ENCODE peak calls at places on chromosomes 5 and 9, in ten cellular contexts. E is fibroblast of lung, Q is OCI-LY7, I is breast epithelium, X is BJ, M is GM20000, J is AG09319, U is colonic mucosa, W is coronary artery, S is psoas muscle. A is an unnamed sample.

GRCh38 chr5:68499952-68500351 is 284.4 kb downstream of the PIK3R1 start:
- DNase-seq in E (peak; percentile 70), Q (no peak), I (no peak), X (no peak), M (no peak), J (peak; percentile 25), U (no peak), W (no peak), S (no peak), A (no peak)

GRCh38 chr5:129204525-129204924 is 110.0 kb downstream of the ISOC1 start:
- DNase-seq in E (no peak), Q (no peak), I (no peak), X (no peak), M (no peak), J (no peak), U (no peak), W (no peak), S (no peak), A (no peak)

GRCh38 chr5:176780071-176780850 is 30.1 kb upstream of the UNC5A start:
- DNase-seq in E (no peak), Q (no peak), I (peak; percentile 31), X (no peak), M (no peak), J (no peak), U (no peak), W (peak; percentile 33), S (no peak), A (no peak)

GRCh38 chr5:134792287-134792686 is 33.7 kb downstream of the DDX46 start:
- DNase-seq in E (no peak), Q (no peak), I (no peak), X (no peak), M (no peak), J (no peak), U (no peak), W (no peak), S (no peak), A (no peak)

GRCh38 chr9:133981958-133982681 is 10.0 kb downstream of the VAV2 start:
- DNase-seq in E (no peak), Q (no peak), I (no peak), X (no peak), M (no peak), J (no peak), U (no peak), W (no peak), S (peak; percentile 55), A (no peak)

GRCh38 chr5:87686975-87687374 is 274.2 kb upstream of the CCNH start:
- DNase-seq in E (no peak), Q (no peak), I (no peak), X (no peak), M (no peak), J (no peak), U (no peak), W (no peak), S (no peak), A (no peak)

GRCh38 chr5:61626639-61627282 is 294.7 kb downstream of the ZSWIM6 start:
- DNase-seq in E (no peak), Q (no peak), I (no peak), X (no peak), M (peak; percentile 30), J (no peak), U (peak; percentile 25), W (no peak), S (no peak), A (peak; percentile 23)

GRCh38 chr5:6780802-6781391 is 67.7 kb downstream of the TENT4A start:
- DNase-seq in E (no peak), Q (peak; percentile 52), I (no peak), X (no peak), M (no peak), J (no peak), U (no peak), W (peak; percentile 29), S (no peak), A (no peak)

GRCh38 chr9:93261735-93262523 is 78.0 kb downstream of the WNK2 start:
- DNase-seq in E (no peak), Q (peak; percentile 36), I (peak; percentile 41), X (no peak), M (peak; percentile 23), J (no peak), U (peak; percentile 19), W (no peak), S (peak; percentile 79), A (peak; percentile 9)

GRCh38 chr5:31563216-31563615 is 31.1 kb downstream of the C5orf22 start:
- DNase-seq in E (no peak), Q (no peak), I (no peak), X (no peak), M (no peak), J (no peak), U (no peak), W (no peak), S (no peak), A (no peak)

GRCh38 chr9:129669141-129669718 is 3.8 kb downstream of the PRRX2 start:
- DNase-seq in E (peak; percentile 52), Q (no peak), I (no peak), X (peak; percentile 26), M (no peak), J (no peak), U (no peak), W (no peak), S (no peak), A (no peak)

GRCh38 chr9:112945620-112946208 is 55.0 kb upstream of the SLC46A2 start:
- DNase-seq in E (no peak), Q (no peak), I (no peak), X (no peak), M (no peak), J (no peak), U (peak; percentile 17), W (no peak), S (no peak), A (no peak)

GRCh38 chr9:99011161-99011709 is 67.5 kb downstream of the COL15A1 start:
- DNase-seq in E (peak; percentile 49), Q (peak; percentile 61), I (no peak), X (no peak), M (no peak), J (no peak), U (no peak), W (no peak), S (no peak), A (no peak)

GRCh38 chr9:132166599-132166998 is 4.7 kb downstream of the NTNG2 start:
- DNase-seq in E (no peak), Q (peak; percentile 50), I (no peak), X (no peak), M (no peak), J (no peak), U (no peak), W (no peak), S (no peak), A (no peak)
- TF ChIP-seq CTCF in E (no peak), Q (peak; percentile 66), I (no peak), X (peak; percentile 36), M (no peak), J (no peak), U (no peak), W (no peak), S (no peak), A (peak; percentile 36)

GRCh38 chr5:73031839-73032238 is 76.0 kb downstream of the FCHO2 start:
- DNase-seq in E (peak; percentile 79), Q (no peak), I (no peak), X (peak; percentile 35), M (no peak), J (peak; percentile 79), U (no peak), W (no peak), S (peak; percentile 65), A (no peak)

GRCh38 chr5:73028991-73029540 is 73.2 kb downstream of the FCHO2 start:
- DNase-seq in E (peak; percentile 43), Q (no peak), I (no peak), X (no peak), M (no peak), J (no peak), U (no peak), W (no peak), S (no peak), A (no peak)

GRCh38 chr5:73030531-73030930 is 74.7 kb downstream of the FCHO2 start:
- DNase-seq in E (no peak), Q (no peak), I (no peak), X (no peak), M (no peak), J (no peak), U (no peak), W (no peak), S (no peak), A (no peak)

GRCh38 chr5:73032635-73033034 is 76.8 kb downstream of the FCHO2 start:
- DNase-seq in E (no peak), Q (no peak), I (no peak), X (no peak), M (no peak), J (no peak), U (no peak), W (no peak), S (no peak), A (no peak)

DNA sequence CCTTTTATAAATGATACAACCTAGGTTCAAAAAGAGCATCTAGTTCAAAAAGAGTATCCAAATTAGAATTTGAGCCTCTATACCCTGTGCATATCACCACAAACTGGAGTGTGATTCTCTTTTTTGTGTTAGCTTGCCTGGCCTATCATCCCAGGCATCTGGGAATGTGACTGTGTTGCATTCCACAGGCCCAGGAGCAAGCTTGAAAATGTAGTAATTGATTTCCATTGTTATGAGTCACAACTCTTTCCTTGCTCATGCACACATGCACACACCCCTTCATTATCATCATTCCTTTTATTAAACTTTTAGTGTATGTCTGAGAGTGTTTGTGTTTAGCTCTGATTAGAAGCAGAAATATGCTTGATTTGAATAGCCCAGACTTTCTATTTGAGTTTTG is 75.2 kb downstream of the FCHO2 start:
- DNase-seq in E (peak; percentile 58), Q (no peak), I (no peak), X (peak; percentile 74), M (no peak), J (no peak), U (no peak), W (no peak), S (no peak), A (no peak)
- TF ChIP-seq CTCF in E (no peak), Q (no peak), I (no peak), X (no peak), M (no peak), J (no peak), U (no peak), W (no peak), S (no peak), A (no peak)

GRCh38 chr9:116616304-116616914 is 70.7 kb upstream of the TRIM32 start:
- DNase-seq in E (no peak), Q (no peak), I (no peak), X (no peak), M (no peak), J (no peak), U (no peak), W (no peak), S (no peak), A (no peak)

GRCh38 chr9:116617389-116617788 is 69.7 kb upstream of the TRIM32 start:
- DNase-seq in E (no peak), Q (no peak), I (no peak), X (no peak), M (no peak), J (no peak), U (no peak), W (no peak), S (no peak), A (no peak)
- TF ChIP-seq CTCF in E (no peak), Q (no peak), I (no peak), X (no peak), M (no peak), J (no peak), U (no peak), W (no peak), S (no peak), A (no peak)

GRCh38 chr5:170892201-170892600 is 30.4 kb downstream of the RANBP17 start:
- DNase-seq in E (peak; percentile 58), Q (no peak), I (no peak), X (no peak), M (no peak), J (no peak), U (no peak), W (no peak), S (no peak), A (no peak)

GRCh38 chr5:170896779-170897178 is 35.0 kb downstream of the RANBP17 start:
- DNase-seq in E (peak; percentile 20), Q (no peak), I (no peak), X (no peak), M (peak; percentile 6), J (no peak), U (no peak), W (no peak), S (no peak), A (peak; percentile 18)
- TF ChIP-seq CTCF in E (peak; percentile 6), Q (peak; percentile 35), I (peak; percentile 18), X (peak; percentile 40), M (peak; percentile 24), J (peak; percentile 21), U (no peak), W (no peak), S (no peak), A (peak; percentile 25)

A was measured in GM10248.